ENCODE peak calls at places on chromosomes 16 and 17, in six cellular contexts. L is suprapubic skin; W is sigmoid colon; Y is cardiac fibroblast; Z is lower lobe of right lung; E is CD4-positive, alpha-beta memory T cell. R is an unnamed sample.

GRCh38 chr17:8154608-8155152 is 2.5 kb upstream of the PER1 start:
- DNase-seq in L (peak), W (no peak), Y (peak), Z (no peak), E (peak), R (no peak)

GRCh38 chr16:85570213-85570734 is 42.8 kb upstream of the GSE1 start:
- DNase-seq in L (no peak), W (no peak), Y (no peak), Z (no peak), E (peak), R (no peak)

GRCh38 chr16:23857256-23857891 is 21.6 kb downstream of the PRKCB start:
- DNase-seq in L (no peak), W (no peak), Y (no peak), Z (no peak), E (no peak), R (no peak)

GRCh38 chr17:31275126-31275525 is 21.9 kb downstream of the OMG start:
- DNase-seq in L (no peak), W (no peak), Y (peak), Z (no peak), E (no peak), R (no peak)

GRCh38 chr17:68613739-68614298 is 12.7 kb upstream of the FAM20A start:
- DNase-seq in L (no peak), W (no peak), Y (peak), Z (peak), E (no peak), R (no peak)

GRCh38 chr17:34412965-34413441 is 50.0 kb upstream of the CCL1 start:
- DNase-seq in L (no peak), W (no peak), Y (peak), Z (no peak), E (no peak), R (no peak)

GRCh38 chr16:90002759-90003158 is 16.5 kb downstream of the DBNDD1 start:
- DNase-seq in L (no peak), W (no peak), Y (no peak), Z (no peak), E (no peak), R (no peak)

GRCh38 chr16:1194665-1195392 is 30.2 kb downstream of the TPSG1 start:
- DNase-seq in L (no peak), W (no peak), Y (peak), Z (no peak), E (no peak), R (no peak)

GRCh38 chr17:62688398-62689140 is 61.1 kb downstream of the MRC2 start:
- DNase-seq in L (peak), W (no peak), Y (no peak), Z (peak), E (no peak), R (no peak)

GRCh38 chr17:29615048-29615385 is 7.7 kb downstream of the CORO6 start:
- DNase-seq in L (peak), W (no peak), Y (peak), Z (peak), E (peak), R (peak)

GRCh38 chr16:81451753-81452680 is 7.4 kb downstream of the CMIP start:
- DNase-seq in L (no peak), W (no peak), Y (no peak), Z (peak), E (peak), R (peak)

GRCh38 chr17:15406081-15406480 is 61.3 kb downstream of the CDRT4 start:
- DNase-seq in L (no peak), W (no peak), Y (no peak), Z (no peak), E (no peak), R (no peak)

GRCh38 chr17:71035226-71035625 is 865.9 kb downstream of the KCNJ2 start:
- DNase-seq in L (no peak), W (no peak), Y (no peak), Z (no peak), E (no peak), R (no peak)

GRCh38 chr16:68332411-68333121 is 21.7 kb downstream of the PRMT7 start:
- DNase-seq in L (no peak), W (no peak), Y (peak), Z (no peak), E (no peak), R (peak)

GRCh38 chr16:46900464-46901235 is 16.5 kb downstream of the GPT2 start:
- DNase-seq in L (peak), W (no peak), Y (no peak), Z (no peak), E (no peak), R (peak)

GRCh38 chr17:48499743-48500434 is 30.9 kb downstream of the HOXB1 start:
- DNase-seq in L (no peak), W (no peak), Y (no peak), Z (no peak), E (no peak), R (no peak)

GRCh38 chr17:31508310-31509094 is 117.0 kb downstream of the RAB11FIP4 start:
- DNase-seq in L (no peak), W (no peak), Y (no peak), Z (no peak), E (peak), R (no peak)

GRCh38 chr17:888998-889401 is 90.6 kb downstream of the NXN start:
- DNase-seq in L (no peak), W (no peak), Y (no peak), Z (no peak), E (no peak), R (no peak)

GRCh38 chr16:12398029-12398735 is 405.5 kb downstream of the CPPED1 start:
- DNase-seq in L (no peak), W (no peak), Y (no peak), Z (no peak), E (no peak), R (no peak)

GRCh38 chr17:15917439-15918027 is 27.4 kb upstream of the ADORA2B start:
- DNase-seq in L (no peak), W (no peak), Y (no peak), Z (no peak), E (no peak), R (no peak)

GRCh38 chr16:14399397-14400284 is 230.4 kb downstream of the PARN start:
- DNase-seq in L (peak), W (peak), Y (peak), Z (no peak), E (no peak), R (peak)

GRCh38 chr16:84932691-84933090 is 78.6 kb downstream of the ZDHHC7 start:
- DNase-seq in L (no peak), W (no peak), Y (no peak), Z (no peak), E (no peak), R (no peak)

GRCh38 chr17:33684714-33685113 is 391.6 kb upstream of the ASIC2 start:
- DNase-seq in L (no peak), W (no peak), Y (no peak), Z (no peak), E (no peak), R (no peak)

GRCh38 chr17:72942594-72942993 is 149.9 kb downstream of the SLC39A11 start:
- DNase-seq in L (no peak), W (no peak), Y (no peak), Z (no peak), E (no peak), R (no peak)

GRCh38 chr16:19843371-19843770 is 41.3 kb downstream of the GPRC5B start:
- DNase-seq in L (no peak), W (peak), Y (no peak), Z (no peak), E (no peak), R (no peak)

GRCh38 chr17:83100220-83100852 is 20.9 kb downstream of the METRNL start:
- DNase-seq in L (no peak), W (no peak), Y (no peak), Z (no peak), E (peak), R (no peak)

GRCh38 chr17:78329263-78330059 is 30.4 kb downstream of the SOCS3 start:
- DNase-seq in L (no peak), W (no peak), Y (peak), Z (no peak), E (peak), R (no peak)

GRCh38 chr16:11094075-11094593 is 149.8 kb downstream of the CLEC16A start:
- DNase-seq in L (no peak), W (peak), Y (no peak), Z (no peak), E (peak), R (no peak)

GRCh38 chr17:66417300-66417719 is 114.9 kb downstream of the PRKCA start:
- DNase-seq in L (no peak), W (no peak), Y (no peak), Z (no peak), E (no peak), R (no peak)

GRCh38 chr16:2026461-2027023 is at the start of gene NHERF2:
- DNase-seq in L (no peak), W (no peak), Y (no peak), Z (no peak), E (no peak), R (no peak)

GRCh38 chr17:40430272-40431230 is 12.7 kb upstream of the IGFBP4 start:
- DNase-seq in L (peak), W (peak), Y (no peak), Z (no peak), E (no peak), R (no peak)

GRCh38 chr17:13736915-13737314 is 135.2 kb upstream of the HS3ST3A1 start:
- DNase-seq in L (no peak), W (no peak), Y (peak), Z (no peak), E (no peak), R (no peak)

GRCh38 chr17:1745513-1746020 is 2.9 kb downstream of the SERPINF2 start:
- DNase-seq in L (no peak), W (no peak), Y (no peak), Z (no peak), E (no peak), R (no peak)

GRCh38 chr16:66904846-66905632 is 13.6 kb downstream of the CDH16 start:
- DNase-seq in L (no peak), W (no peak), Y (no peak), Z (no peak), E (no peak), R (no peak)

GRCh38 chr16:84625556-84625955 is 7.7 kb upstream of the COTL1 start:
- DNase-seq in L (no peak), W (no peak), Y (no peak), Z (no peak), E (no peak), R (no peak)

GRCh38 chr16:1466968-1467521 is 7.8 kb downstream of the CLCN7 start:
- DNase-seq in L (no peak), W (no peak), Y (no peak), Z (peak), E (no peak), R (no peak)

GRCh38 chr16:825298-826061 is 24.9 kb upstream of the GNG13 start:
- DNase-seq in L (no peak), W (no peak), Y (no peak), Z (no peak), E (no peak), R (no peak)

GRCh38 chr16:21028728-21029127 is 121.9 kb downstream of the DNAH3 start:
- DNase-seq in L (no peak), W (no peak), Y (peak), Z (no peak), E (no peak), R (no peak)

GRCh38 chr16:28569011-28569410 is 15.3 kb downstream of the SGF29 start:
- DNase-seq in L (no peak), W (no peak), Y (peak), Z (no peak), E (no peak), R (no peak)
- H3K4me3 ChIP-seq in L (no peak), W (no peak), Y (no peak), Z (no peak), E (no peak), R (no peak)

DNA sequence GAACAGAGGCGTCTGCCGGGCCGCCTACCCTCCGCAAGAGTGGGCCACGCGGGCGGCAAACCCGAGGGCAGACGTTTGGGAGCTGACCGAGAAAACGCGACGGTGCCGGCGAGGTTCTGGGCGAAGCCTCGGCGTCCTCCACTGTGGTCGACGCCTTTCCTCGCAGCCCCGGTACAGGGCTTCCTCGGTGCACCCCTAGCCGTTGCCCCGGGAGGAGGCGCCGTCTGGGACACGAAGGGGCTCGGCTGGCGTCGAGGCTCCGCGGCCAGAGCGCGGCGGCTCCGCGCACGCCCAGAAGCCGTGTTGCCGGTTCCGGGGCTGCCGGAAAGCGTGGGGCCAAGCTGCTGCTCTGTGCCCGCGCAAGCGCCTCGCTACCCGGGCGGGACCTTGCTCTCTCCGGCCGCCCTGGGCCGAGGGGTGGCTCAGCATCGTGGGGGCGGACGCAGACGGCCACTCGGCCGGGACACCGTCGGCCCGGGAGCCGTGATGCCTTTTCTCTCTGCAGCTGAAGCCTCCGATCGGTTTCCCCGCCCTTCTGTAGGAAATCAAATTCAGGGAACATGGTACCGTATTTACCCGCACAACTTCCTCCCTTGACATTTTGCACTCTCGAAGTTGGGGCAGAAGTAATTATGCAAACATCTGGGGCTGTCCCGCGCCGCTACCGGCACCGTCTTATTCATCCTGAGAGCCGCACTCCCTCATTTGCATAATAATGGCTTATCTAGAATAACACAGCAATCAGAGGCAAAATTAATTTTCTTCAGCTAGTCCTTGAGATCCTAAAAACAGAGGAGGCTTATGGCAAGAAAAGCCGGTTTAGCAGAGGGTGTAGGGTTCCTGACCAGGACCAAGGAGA is 7.3 kb upstream of the CBX8 start:
- DNase-seq in L (no peak), W (no peak), Y (no peak), Z (no peak), E (peak), R (no peak)
- H3K4me3 ChIP-seq in L (peak), W (no peak), Y (no peak), Z (peak), E (no peak), R (no peak)

GRCh38 chr17:6069611-6070279 is 434 bp upstream of the WSCD1 start:
- DNase-seq in L (no peak), W (no peak), Y (no peak), Z (no peak), E (no peak), R (no peak)
- H3K4me3 ChIP-seq in L (peak), W (peak), Y (no peak), Z (peak), E (no peak), R (no peak)

GRCh38 chr16:86762035-86762550 is 183.7 kb downstream of the FOXL1 start:
- DNase-seq in L (peak), W (peak), Y (no peak), Z (no peak), E (no peak), R (no peak)
- H3K4me3 ChIP-seq in L (no peak), W (no peak), Y (no peak), Z (no peak), E (no peak), R (no peak)

GRCh38 chr17:73998246-73999220 is 204.9 kb upstream of the RPL38 start:
- DNase-seq in L (no peak), W (no peak), Y (no peak), Z (peak), E (no peak), R (peak)
- H3K4me3 ChIP-seq in L (no peak), W (peak), Y (no peak), Z (no peak), E (no peak), R (no peak)

GRCh38 chr16:4049031-4049430 is 67.2 kb downstream of the ADCY9 start:
- DNase-seq in L (no peak), W (peak), Y (no peak), Z (no peak), E (no peak), R (no peak)

GRCh38 chr16:4052801-4053662 is 63.2 kb downstream of the ADCY9 start:
- DNase-seq in L (peak), W (peak), Y (peak), Z (peak), E (no peak), R (peak)

GRCh38 chr16:4053663-4054479 is 62.4 kb downstream of the ADCY9 start:
- DNase-seq in L (peak), W (peak), Y (peak), Z (peak), E (no peak), R (peak)

GRCh38 chr16:4051591-4051990 is 64.7 kb downstream of the ADCY9 start:
- DNase-seq in L (no peak), W (no peak), Y (no peak), Z (no peak), E (no peak), R (no peak)

GRCh38 chr16:4052096-4052495 is 64.1 kb downstream of the ADCY9 start:
- DNase-seq in L (no peak), W (peak), Y (no peak), Z (no peak), E (no peak), R (peak)
- H3K4me3 ChIP-seq in L (no peak), W (no peak), Y (no peak), Z (no peak), E (no peak), R (no peak)

GRCh38 chr17:43040655-43041054 is 15.6 kb downstream of the RND2 start:
- DNase-seq in L (no peak), W (no peak), Y (no peak), Z (no peak), E (no peak), R (peak)

GRCh38 chr17:43043306-43043705 is 18.3 kb downstream of the RND2 start:
- DNase-seq in L (no peak), W (no peak), Y (no peak), Z (no peak), E (no peak), R (no peak)

GRCh38 chr17:43039646-43040045 is 14.6 kb downstream of the RND2 start:
- DNase-seq in L (no peak), W (no peak), Y (no peak), Z (no peak), E (no peak), R (no peak)

GRCh38 chr17:43044024-43044423 is 19.0 kb downstream of the RND2 start:
- DNase-seq in L (no peak), W (no peak), Y (no peak), Z (no peak), E (no peak), R (no peak)

DNA sequence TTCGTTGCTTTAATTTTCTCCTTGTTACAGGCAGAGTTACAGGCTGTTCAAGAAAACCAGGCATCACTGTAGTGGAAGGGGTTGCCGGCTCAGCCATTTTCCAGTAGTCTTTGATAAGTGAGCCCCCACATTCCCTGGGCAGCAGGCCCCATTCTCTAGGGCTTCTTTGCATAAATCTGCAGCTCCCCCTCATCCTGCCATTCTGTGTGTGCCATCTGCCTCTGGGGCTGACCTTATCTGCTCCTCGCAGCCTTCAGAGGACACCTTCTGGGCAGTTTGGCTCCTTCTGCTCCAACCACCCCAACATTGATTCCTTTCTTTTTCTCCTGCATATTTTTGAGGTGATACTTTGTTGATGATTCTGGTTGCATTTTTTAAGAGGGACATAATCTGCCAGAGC is 17.0 kb downstream of the RND2 start:
- DNase-seq in L (no peak), W (no peak), Y (no peak), Z (no peak), E (no peak), R (no peak)
- H3K4me3 ChIP-seq in L (no peak), W (no peak), Y (no peak), Z (no peak), E (no peak), R (no peak)

DNA sequence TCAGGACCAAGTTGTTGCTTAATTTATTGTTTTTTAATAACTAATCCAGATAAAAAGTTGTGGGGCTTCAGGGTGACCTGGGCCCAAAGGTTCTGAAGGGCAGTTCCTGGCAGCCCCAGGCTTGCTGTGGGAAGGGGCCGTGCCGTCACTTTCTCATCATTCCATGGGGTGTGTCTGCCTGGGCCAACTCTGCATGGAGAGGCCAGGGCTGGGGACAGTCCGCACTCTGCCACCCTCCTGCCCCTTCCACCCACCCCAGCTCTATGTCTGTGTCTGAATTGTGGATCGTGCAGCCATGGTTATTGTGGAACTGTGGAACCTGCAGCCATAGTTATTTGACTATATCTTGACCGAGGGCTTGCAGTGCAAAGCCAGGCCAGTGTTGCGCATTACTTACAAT is 4.0 kb downstream of the LIMD2 start:
- DNase-seq in L (no peak), W (no peak), Y (no peak), Z (no peak), E (no peak), R (no peak)
- H3K4me3 ChIP-seq in L (no peak), W (no peak), Y (no peak), Z (no peak), E (no peak), R (no peak)